ENCODE peak calls at places on chromosomes 6 and 20, in five cellular contexts. Q, L, P, S and T are unnamed samples.

GRCh38 chr6:42007753-42008528 is 42.4 kb upstream of the TAF8 start:
- DNase-seq in Q (no peak), L (no peak), P (no peak), S (no peak), T (no peak)

GRCh38 chr6:140623498-140623897 is 1249.0 kb upstream of the CITED2 start:
- DNase-seq in Q (no peak), L (peak), P (no peak), S (no peak), T (no peak)

GRCh38 chr6:116971959-116972358 is 94.9 kb downstream of the RFX6 start:
- DNase-seq in Q (no peak), L (peak), P (peak), S (no peak), T (peak)

GRCh38 chr6:26234421-26235239 is 130.4 kb upstream of the BTN3A2 start:
- DNase-seq in Q (peak), L (peak), P (peak), S (peak), T (no peak)

GRCh38 chr20:61118429-61119224 is 133.4 kb upstream of the CDH4 start:
- DNase-seq in Q (no peak), L (peak), P (no peak), S (no peak), T (no peak)

GRCh38 chr6:37125779-37126553 is 44.0 kb upstream of the PIM1 start:
- DNase-seq in Q (peak), L (no peak), P (peak), S (peak), T (peak)

GRCh38 chr20:14288341-14289330 is 48.8 kb downstream of the FLRT3 start:
- DNase-seq in Q (no peak), L (peak), P (peak), S (no peak), T (no peak)

GRCh38 chr20:22861231-22861980 is 173.7 kb upstream of the SSTR4 start:
- DNase-seq in Q (no peak), L (peak), P (no peak), S (no peak), T (no peak)

GRCh38 chr6:2865270-2866182 is 23.9 kb upstream of the SERPINB1 start:
- DNase-seq in Q (no peak), L (peak), P (peak), S (no peak), T (no peak)

GRCh38 chr20:12728782-12729181 is 280.0 kb upstream of the SPTLC3 start:
- DNase-seq in Q (no peak), L (no peak), P (no peak), S (no peak), T (no peak)
- H3K23ac ChIP-seq in Q (no peak), L (no peak), P (no peak), S (no peak), T (no peak)

GRCh38 chr6:35729349-35729678 is 7.5 kb upstream of the ARMC12 start:
- DNase-seq in Q (no peak), L (no peak), P (no peak), S (no peak), T (no peak)

GRCh38 chr6:35728663-35729348 is 8.0 kb upstream of the ARMC12 start:
- DNase-seq in Q (no peak), L (no peak), P (peak), S (no peak), T (no peak)

GRCh38 chr6:35729722-35730121 is 7.1 kb upstream of the ARMC12 start:
- DNase-seq in Q (no peak), L (no peak), P (no peak), S (no peak), T (no peak)

GRCh38 chr6:35727206-35727934 is 9.5 kb upstream of the ARMC12 start:
- DNase-seq in Q (peak), L (peak), P (peak), S (peak), T (no peak)

DNA sequence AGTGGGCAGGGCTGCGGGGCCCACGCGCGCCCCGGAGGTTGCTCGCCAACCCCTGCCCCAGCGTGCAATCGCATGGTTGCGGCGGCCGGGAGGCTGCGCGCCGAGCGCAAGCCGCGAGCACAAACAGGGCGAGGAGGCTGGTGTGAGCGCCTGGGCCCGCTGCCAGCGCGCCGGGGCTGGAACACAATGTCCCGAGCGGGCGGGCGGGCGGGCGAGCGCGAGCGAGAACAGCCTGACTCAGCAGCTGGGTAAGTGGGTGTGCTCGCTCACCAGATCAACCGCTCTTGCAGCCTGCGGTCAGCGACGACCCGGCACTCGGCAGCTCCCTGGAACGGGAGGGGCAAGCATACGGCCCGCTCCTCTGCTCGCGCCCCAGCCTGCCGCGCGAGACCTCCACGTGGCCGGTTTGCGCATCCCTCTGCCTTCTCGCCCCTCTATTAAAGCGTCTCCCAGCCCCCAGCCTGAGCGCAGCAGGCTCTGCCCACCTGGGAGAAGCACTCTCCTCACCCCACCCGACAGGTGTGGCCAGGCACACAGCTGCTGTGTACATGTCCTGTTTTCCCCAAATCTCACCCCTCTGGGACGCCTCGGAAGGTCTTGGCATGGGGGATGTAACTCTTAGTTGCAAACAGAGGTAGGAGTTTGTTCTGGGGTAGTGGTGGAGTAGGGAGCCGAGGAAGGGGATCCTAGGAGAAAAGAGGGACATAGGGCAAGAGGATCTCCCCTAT is 8.7 kb upstream of the ARMC12 start:
- DNase-seq in Q (peak), L (peak), P (peak), S (peak), T (no peak)
- H2BK120ac ChIP-seq in Q (peak), L (peak), P (peak), S (no peak), T (peak)

GRCh38 chr6:30152910-30153309 is 8.1 kb downstream of the TRIM10 start:
- DNase-seq in Q (no peak), L (no peak), P (no peak), S (no peak), T (no peak)
- H3K23ac ChIP-seq in Q (no peak), L (no peak), P (no peak), S (no peak), T (no peak)

GRCh38 chr20:58693226-58694006 is 816 bp downstream of the NPEPL1 start:
- DNase-seq in Q (peak), L (no peak), P (peak), S (peak), T (peak)
- H2BK120ac ChIP-seq in Q (peak), L (peak), P (no peak), S (no peak), T (no peak)

GRCh38 chr6:141981190-141981589 is 151.5 kb upstream of the GJE1 start:
- DNase-seq in Q (no peak), L (no peak), P (no peak), S (no peak), T (no peak)
- H3K23ac ChIP-seq in Q (no peak), L (no peak), P (no peak), S (no peak), T (no peak)

GRCh38 chr6:125828476-125829039 is 37.8 kb downstream of the NCOA7 start:
- DNase-seq in Q (no peak), L (no peak), P (no peak), S (no peak), T (no peak)
- H2BK120ac ChIP-seq in Q (no peak), L (no peak), P (no peak), S (no peak), T (no peak)

GRCh38 chr20:32539817-32540675 is 45.1 kb downstream of the NOL4L start:
- DNase-seq in Q (no peak), L (no peak), P (no peak), S (no peak), T (no peak)
- H3K23ac ChIP-seq in Q (no peak), L (peak), P (no peak), S (no peak), T (peak)

DNA sequence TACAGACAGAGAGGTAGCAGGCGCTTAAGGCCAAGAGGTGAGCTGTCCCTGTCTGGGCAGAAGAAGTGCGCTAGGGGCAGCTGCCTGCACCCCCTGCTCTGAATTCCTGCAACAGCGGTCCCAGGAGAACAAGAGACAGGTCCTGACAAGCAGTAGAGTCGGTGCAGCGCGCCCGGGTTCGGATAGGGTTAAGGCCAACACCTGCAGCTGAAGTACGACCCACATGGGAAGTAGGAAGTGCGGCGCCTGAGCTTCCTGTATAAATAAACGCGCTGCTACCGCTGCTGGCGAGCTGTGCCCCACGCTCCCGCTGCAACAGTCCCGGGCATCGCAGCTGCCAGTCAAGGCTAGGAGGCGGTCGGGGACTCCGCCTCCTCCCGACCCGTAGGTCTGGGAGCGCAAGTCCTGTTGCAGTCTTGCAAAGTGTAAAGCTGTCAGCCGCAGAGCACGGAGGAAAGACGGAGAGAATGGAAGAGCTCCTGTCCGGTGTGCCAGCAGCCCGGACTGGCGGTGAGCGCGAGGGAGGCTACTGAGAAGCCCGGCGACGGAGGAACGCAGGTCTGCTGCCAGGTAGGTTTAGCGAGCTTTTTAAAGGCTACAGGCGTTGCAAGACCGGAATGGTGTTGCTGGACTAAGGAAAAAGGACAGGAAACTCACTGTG is at the start of gene RNF144B:
- DNase-seq in Q (peak), L (peak), P (peak), S (peak), T (peak)
- H2BK120ac ChIP-seq in Q (no peak), L (peak), P (no peak), S (no peak), T (no peak)

DNA sequence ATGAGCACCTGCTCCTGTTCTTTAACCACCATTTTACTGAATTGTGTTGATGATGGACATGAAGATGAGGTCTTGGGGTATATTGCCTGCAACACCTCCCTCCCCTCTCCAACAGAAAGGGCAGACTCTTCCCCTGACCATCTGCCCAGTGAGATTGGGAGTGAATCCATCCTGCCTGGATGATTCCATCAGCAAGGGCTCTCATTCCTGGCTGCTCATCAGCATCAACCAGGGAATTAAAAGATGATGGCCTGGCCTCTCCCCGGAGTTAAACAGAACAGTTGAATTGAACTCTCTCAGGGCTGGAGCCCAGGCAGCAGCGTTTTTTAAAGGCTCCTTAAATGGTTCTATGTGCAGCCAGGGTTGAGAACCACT is 14.5 kb upstream of the MRPS18A start:
- DNase-seq in Q (no peak), L (no peak), P (no peak), S (no peak), T (no peak)
- H3K23ac ChIP-seq in Q (no peak), L (peak), P (no peak), S (no peak), T (no peak)

DNA sequence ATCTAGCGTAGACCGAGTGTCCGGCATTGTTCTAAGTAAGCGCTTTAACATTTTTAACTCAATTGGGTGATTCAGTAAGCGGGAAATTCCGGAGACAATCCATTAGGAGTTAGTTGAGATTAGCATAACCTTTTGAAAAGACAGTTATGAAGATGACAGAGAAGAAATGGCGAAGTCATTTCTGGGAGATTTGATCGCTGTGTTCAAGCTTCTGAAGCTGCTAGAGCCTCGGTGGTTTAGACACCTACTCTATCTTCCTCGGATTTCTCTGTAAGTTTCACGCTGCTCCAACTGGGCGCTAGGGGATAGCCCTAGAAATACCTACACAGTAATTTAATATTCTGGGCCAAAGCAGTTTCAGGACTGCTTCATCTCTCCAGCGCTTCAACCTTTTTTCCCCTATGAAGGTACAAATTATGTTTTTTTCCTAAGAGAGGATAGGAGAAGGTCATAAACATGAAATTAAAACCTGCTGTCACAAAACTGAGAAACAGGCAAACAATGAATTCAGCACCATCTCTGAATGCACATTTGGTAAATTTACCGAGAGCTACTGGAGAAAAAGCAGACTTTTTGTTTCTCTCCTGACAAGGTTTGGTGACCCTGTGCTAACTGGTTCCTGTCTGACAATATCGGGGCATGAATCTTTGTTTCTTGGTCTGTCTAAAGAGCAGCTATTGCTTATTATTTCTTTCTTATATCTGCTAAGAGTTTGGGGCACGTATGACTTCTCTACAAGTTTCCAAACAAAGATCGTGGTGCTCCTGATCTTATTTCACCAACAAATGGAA is 22.4 kb downstream of the ZNF311 start:
- DNase-seq in Q (no peak), L (peak), P (peak), S (no peak), T (peak)
- H2BK120ac ChIP-seq in Q (no peak), L (no peak), P (no peak), S (no peak), T (no peak)